ENCODE peak calls at places on chromosomes 2 and 18, in five cellular contexts. One of them, this sample, is unnamed.

GRCh38 chr2:228039752-228040534 is 141.5 kb downstream of the SPHKAP start:
- DNase-seq in AG04449: no peak
- DNase-seq in fibroblast of mammary gland: peak
- DNase-seq in prostate gland: no peak
- DNase-seq in Panc1: no peak
- DNase-seq in this sample: peak

GRCh38 chr2:226114436-226114835 is 685.2 kb downstream of the IRS1 start:
- DNase-seq in Panc1: no peak
- DNase-seq in AG04449: no peak
- DNase-seq in fibroblast of mammary gland: peak
- DNase-seq in prostate gland: no peak
- DNase-seq in this sample: peak

GRCh38 chr2:26692814-26693286 is 328 bp downstream of the KCNK3 start:
- DNase-seq in prostate gland: no peak
- DNase-seq in fibroblast of mammary gland: peak
- DNase-seq in Panc1: no peak
- DNase-seq in AG04449: no peak
- DNase-seq in this sample: peak

GRCh38 chr2:202376460-202377307 is 557 bp downstream of the BMPR2 start:
- DNase-seq in prostate gland: peak
- DNase-seq in AG04449: no peak
- DNase-seq in fibroblast of mammary gland: peak
- DNase-seq in Panc1: no peak
- DNase-seq in this sample: peak

GRCh38 chr2:95670167-95670566 is 78.4 kb downstream of the TRIM43 start:
- DNase-seq in AG04449: peak
- DNase-seq in prostate gland: no peak
- DNase-seq in Panc1: no peak
- DNase-seq in fibroblast of mammary gland: peak
- DNase-seq in this sample: peak

GRCh38 chr2:69566669-69567068 is 76.9 kb downstream of the AAK1 start:
- DNase-seq in Panc1: no peak
- DNase-seq in AG04449: no peak
- DNase-seq in prostate gland: no peak
- DNase-seq in fibroblast of mammary gland: no peak
- DNase-seq in this sample: no peak

GRCh38 chr2:96361751-96362150 is 26.2 kb downstream of the NCAPH start:
- DNase-seq in prostate gland: no peak
- DNase-seq in Panc1: no peak
- DNase-seq in AG04449: no peak
- DNase-seq in fibroblast of mammary gland: no peak
- DNase-seq in this sample: no peak

GRCh38 chr2:119810039-119810630 is 50.4 kb downstream of the PTPN4 start:
- DNase-seq in AG04449: no peak
- DNase-seq in prostate gland: no peak
- DNase-seq in Panc1: no peak
- DNase-seq in fibroblast of mammary gland: no peak
- DNase-seq in this sample: no peak

GRCh38 chr2:16962459-16962858 is 296.8 kb upstream of the CYRIA start:
- DNase-seq in Panc1: no peak
- DNase-seq in AG04449: no peak
- DNase-seq in prostate gland: no peak
- DNase-seq in fibroblast of mammary gland: no peak
- DNase-seq in this sample: no peak

GRCh38 chr18:9951022-9951859 is 37.4 kb downstream of the VAPA start:
- DNase-seq in prostate gland: no peak
- DNase-seq in fibroblast of mammary gland: peak
- DNase-seq in Panc1: peak
- DNase-seq in AG04449: no peak
- DNase-seq in this sample: peak

GRCh38 chr2:42049411-42050349 is 1.9 kb downstream of the PKDCC start:
- DNase-seq in Panc1: no peak
- DNase-seq in fibroblast of mammary gland: no peak
- DNase-seq in prostate gland: no peak
- DNase-seq in AG04449: no peak
- DNase-seq in this sample: no peak

GRCh38 chr2:37091873-37092272 is 7.6 kb downstream of the GPATCH11 start:
- DNase-seq in AG04449: no peak
- DNase-seq in prostate gland: no peak
- DNase-seq in Panc1: no peak
- DNase-seq in fibroblast of mammary gland: no peak
- DNase-seq in this sample: no peak

GRCh38 chr2:102072741-102073140 is 69.8 kb upstream of the IL1R1 start:
- DNase-seq in prostate gland: no peak
- DNase-seq in fibroblast of mammary gland: peak
- DNase-seq in AG04449: no peak
- DNase-seq in Panc1: no peak
- DNase-seq in this sample: no peak

GRCh38 chr2:120651818-120652217 is 83.8 kb upstream of the GLI2 start:
- DNase-seq in prostate gland: no peak
- DNase-seq in Panc1: no peak
- DNase-seq in fibroblast of mammary gland: no peak
- DNase-seq in AG04449: no peak
- DNase-seq in this sample: no peak

GRCh38 chr2:171347158-171347557 is 86.6 kb downstream of the METTL8 start:
- DNase-seq in AG04449: no peak
- DNase-seq in fibroblast of mammary gland: no peak
- DNase-seq in prostate gland: no peak
- DNase-seq in Panc1: no peak
- DNase-seq in this sample: no peak

GRCh38 chr2:39947294-39948015 is 168.4 kb upstream of the THUMPD2 start:
- DNase-seq in prostate gland: no peak
- DNase-seq in Panc1: no peak
- DNase-seq in fibroblast of mammary gland: peak
- DNase-seq in AG04449: no peak
- DNase-seq in this sample: no peak

GRCh38 chr2:133371286-133371685 is 197.0 kb downstream of the NCKAP5 start:
- DNase-seq in Panc1: no peak
- DNase-seq in AG04449: no peak
- DNase-seq in fibroblast of mammary gland: no peak
- DNase-seq in prostate gland: no peak
- DNase-seq in this sample: no peak

GRCh38 chr2:129233166-129233565 is 746.3 kb upstream of the RAB6C start:
- DNase-seq in prostate gland: no peak
- DNase-seq in Panc1: no peak
- DNase-seq in AG04449: no peak
- DNase-seq in fibroblast of mammary gland: no peak
- DNase-seq in this sample: no peak

GRCh38 chr2:152755029-152755428 is 36.6 kb downstream of the ARL6IP6 start:
- DNase-seq in Panc1: peak
- DNase-seq in prostate gland: no peak
- DNase-seq in fibroblast of mammary gland: no peak
- DNase-seq in AG04449: no peak
- DNase-seq in this sample: no peak

GRCh38 chr2:218332920-218333645 is 23.6 kb upstream of the CATIP start:
- DNase-seq in Panc1: no peak
- DNase-seq in AG04449: no peak
- DNase-seq in fibroblast of mammary gland: no peak
- DNase-seq in prostate gland: no peak
- DNase-seq in this sample: no peak

GRCh38 chr2:231094671-231095346 is 30.0 kb downstream of the HTR2B start:
- DNase-seq in prostate gland: no peak
- DNase-seq in fibroblast of mammary gland: no peak
- DNase-seq in Panc1: no peak
- DNase-seq in AG04449: no peak
- DNase-seq in this sample: no peak

GRCh38 chr2:175567435-175568061 is 386.0 kb upstream of the ATP5MC3 start:
- DNase-seq in fibroblast of mammary gland: no peak
- DNase-seq in Panc1: no peak
- DNase-seq in AG04449: no peak
- DNase-seq in prostate gland: no peak
- DNase-seq in this sample: no peak

GRCh38 chr2:85601771-85602475 is 575 bp downstream of the TMEM150A start:
- DNase-seq in Panc1: no peak
- DNase-seq in fibroblast of mammary gland: no peak
- DNase-seq in prostate gland: peak
- DNase-seq in AG04449: no peak
- DNase-seq in this sample: peak
- H3K4me3 ChIP-seq in Panc1: peak
- H3K4me3 ChIP-seq in fibroblast of mammary gland: peak
- H3K4me3 ChIP-seq in prostate gland: peak
- H3K4me3 ChIP-seq in AG04449: peak
- H3K4me3 ChIP-seq in this sample: peak

GRCh38 chr2:239286901-239287300 is 113.9 kb downstream of the HDAC4 start:
- DNase-seq in Panc1: no peak
- DNase-seq in prostate gland: no peak
- DNase-seq in AG04449: no peak
- DNase-seq in fibroblast of mammary gland: no peak
- DNase-seq in this sample: no peak

GRCh38 chr2:239283961-239284801 is 116.6 kb downstream of the HDAC4 start:
- DNase-seq in AG04449: no peak
- DNase-seq in prostate gland: no peak
- DNase-seq in Panc1: no peak
- DNase-seq in fibroblast of mammary gland: no peak
- DNase-seq in this sample: no peak

GRCh38 chr2:239283288-239283945 is 117.4 kb downstream of the HDAC4 start:
- DNase-seq in AG04449: no peak
- DNase-seq in fibroblast of mammary gland: no peak
- DNase-seq in prostate gland: no peak
- DNase-seq in Panc1: no peak
- DNase-seq in this sample: no peak

GRCh38 chr2:239285932-239286230 is 114.9 kb downstream of the HDAC4 start:
- DNase-seq in fibroblast of mammary gland: no peak
- DNase-seq in prostate gland: no peak
- DNase-seq in AG04449: no peak
- DNase-seq in Panc1: no peak
- DNase-seq in this sample: no peak

DNA sequence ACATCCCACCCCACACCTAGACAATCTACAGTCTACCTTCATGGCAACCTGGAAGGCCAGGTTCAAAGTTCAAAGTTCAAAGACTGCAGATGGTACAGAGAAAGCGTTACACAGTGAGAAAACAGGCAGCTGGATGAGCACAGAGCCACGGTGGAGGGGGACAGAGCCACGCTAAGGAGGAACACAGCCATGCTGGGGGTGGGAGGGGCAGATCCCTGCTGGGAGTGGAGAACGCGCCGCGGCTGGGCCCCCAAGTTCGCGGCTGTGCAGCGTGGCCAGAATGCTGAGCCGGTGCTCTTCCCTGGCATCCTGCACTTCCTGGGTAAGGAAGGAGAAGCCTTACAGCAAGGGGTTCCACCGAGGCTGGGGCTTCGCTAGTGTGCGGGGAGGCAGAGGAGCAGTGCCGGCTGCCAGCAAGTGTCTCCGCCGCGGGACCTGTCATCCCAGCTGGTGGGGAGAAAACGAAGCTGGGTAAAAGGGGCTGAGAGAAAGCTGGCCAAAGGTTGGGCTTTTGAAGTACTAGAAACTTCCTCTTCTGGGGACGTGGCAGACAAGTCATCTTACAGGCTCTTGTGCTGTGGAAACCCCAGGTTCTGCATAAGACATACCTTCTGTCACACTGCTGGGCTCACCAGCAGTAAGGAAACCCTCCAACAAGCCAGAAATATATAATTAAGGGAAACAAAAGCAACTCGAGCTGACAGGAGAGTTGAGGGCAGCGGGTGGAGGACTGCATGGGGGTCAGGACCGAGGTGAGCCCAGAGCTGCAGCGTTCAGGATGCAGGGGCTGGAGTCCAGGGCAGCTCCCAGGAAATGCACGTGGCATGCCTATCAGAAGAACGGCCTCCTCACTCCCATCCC is 115.5 kb downstream of the HDAC4 start:
- DNase-seq in AG04449: no peak
- DNase-seq in fibroblast of mammary gland: no peak
- DNase-seq in Panc1: no peak
- DNase-seq in prostate gland: no peak
- DNase-seq in this sample: no peak
- H3K4me3 ChIP-seq in AG04449: no peak
- H3K4me3 ChIP-seq in fibroblast of mammary gland: no peak
- H3K4me3 ChIP-seq in Panc1: no peak
- H3K4me3 ChIP-seq in prostate gland: no peak
- H3K4me3 ChIP-seq in this sample: no peak

GRCh38 chr2:189300917-189301316 is 121.4 kb upstream of the COL5A2 start:
- DNase-seq in prostate gland: no peak
- DNase-seq in AG04449: no peak
- DNase-seq in Panc1: no peak
- DNase-seq in fibroblast of mammary gland: no peak
- DNase-seq in this sample: no peak
- H3K4me3 ChIP-seq in prostate gland: no peak
- H3K4me3 ChIP-seq in AG04449: no peak
- H3K4me3 ChIP-seq in Panc1: no peak
- H3K4me3 ChIP-seq in fibroblast of mammary gland: no peak
- H3K4me3 ChIP-seq in this sample: no peak

DNA sequence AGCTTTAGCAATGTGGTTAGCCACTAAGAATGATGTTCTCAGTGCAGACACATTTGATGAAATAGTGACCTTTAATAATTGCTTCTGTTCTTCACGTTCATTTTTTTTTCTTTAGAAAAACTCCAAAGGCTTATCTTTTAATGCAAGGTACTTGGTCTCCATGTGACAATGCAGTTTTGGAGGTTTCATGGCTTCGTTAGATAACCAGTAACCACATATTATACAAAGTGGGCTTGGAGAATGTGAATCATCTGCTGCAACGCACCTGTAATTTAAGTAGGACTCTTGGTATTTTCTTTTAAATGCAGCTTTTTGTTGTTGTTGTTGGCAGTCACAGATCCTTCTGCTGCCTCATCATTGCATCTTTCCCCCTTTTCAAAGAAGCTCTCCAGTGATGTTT is 1606.3 kb downstream of the SUCLG1 start:
- DNase-seq in fibroblast of mammary gland: no peak
- DNase-seq in AG04449: no peak
- DNase-seq in prostate gland: no peak
- DNase-seq in Panc1: no peak
- DNase-seq in this sample: no peak
- H3K4me3 ChIP-seq in fibroblast of mammary gland: no peak
- H3K4me3 ChIP-seq in AG04449: no peak
- H3K4me3 ChIP-seq in prostate gland: no peak
- H3K4me3 ChIP-seq in Panc1: no peak
- H3K4me3 ChIP-seq in this sample: no peak

This sample was measured in foreskin fibroblast.